ENCODE peak calls at places on chromosomes 2 and 18, in eight cellular contexts. T is naive thymus-derived CD4-positive, alpha-beta T cell; A is AG09319; H is left colon; U is RPMI7951; B is LHCN-M2; F is CD8-positive, alpha-beta memory T cell; K is stimulated activated CD4-positive, alpha-beta T cell treated with anti-CD3 and anti-CD28 coated beads, TNF-alpha, amount 100 ng/mL, for 1 hour. D is an unnamed sample.

GRCh38 chr18:74898965-74899364 is 301.3 kb downstream of the ZNF407 start:
- DNase-seq in A (no peak), H (no peak), K (no peak), U (peak), F (no peak), T (no peak), B (peak), D (no peak)

GRCh38 chr2:39377226-39377939 is 59.7 kb downstream of the MAP4K3 start:
- DNase-seq in A (no peak), T (no peak), B (no peak), F (no peak), K (no peak), U (no peak), H (no peak), D (no peak)

GRCh38 chr18:60684843-60685513 is 312.4 kb upstream of the MC4R start:
- DNase-seq in B (peak), U (peak), F (no peak), T (no peak), K (no peak), H (no peak), A (no peak), D (no peak)

GRCh38 chr18:6724331-6724730 is 5.2 kb upstream of the ARHGAP28 start:
- DNase-seq in H (no peak), B (peak), K (no peak), T (no peak), F (no peak), A (no peak), U (no peak), D (no peak)

GRCh38 chr2:232960862-232961261 is 52.2 kb downstream of the NGEF start:
- DNase-seq in B (no peak), A (no peak), H (no peak), T (no peak), K (no peak), U (peak), F (no peak), D (no peak)

GRCh38 chr2:1010373-1011017 is 59.8 kb downstream of the SNTG2 start:
- DNase-seq in K (no peak), F (no peak), B (no peak), U (peak), H (no peak), A (no peak), T (no peak), D (no peak)

GRCh38 chr18:9474103-9474982 is 970 bp upstream of the RALBP1 start:
- DNase-seq in U (peak), K (no peak), B (peak), H (peak), F (peak), A (peak), T (no peak), D (no peak)

GRCh38 chr2:147161746-147162145 is 683.1 kb upstream of the ACVR2A start:
- DNase-seq in F (no peak), B (no peak), A (no peak), T (no peak), U (no peak), K (no peak), H (no peak), D (no peak)

GRCh38 chr18:44181951-44182350 is 498.7 kb upstream of the SETBP1 start:
- DNase-seq in A (peak), F (no peak), U (peak), K (no peak), H (no peak), T (no peak), B (no peak), D (no peak)

GRCh38 chr2:31236433-31237205 is 2.7 kb downstream of the EHD3 start:
- DNase-seq in U (no peak), K (no peak), H (no peak), F (no peak), T (no peak), A (no peak), B (no peak), D (no peak)

GRCh38 chr2:47187124-47187523 is 32.0 kb upstream of the STPG4 start:
- DNase-seq in F (no peak), B (no peak), K (no peak), U (no peak), A (no peak), H (no peak), T (no peak), D (no peak)

GRCh38 chr2:67039701-67040100 is 357.4 kb upstream of the ETAA1 start:
- DNase-seq in U (no peak), B (no peak), T (no peak), A (no peak), H (no peak), K (no peak), F (no peak), D (no peak)

GRCh38 chr2:220779918-220780317 is 792.2 kb downstream of the EPHA4 start:
- DNase-seq in K (no peak), T (no peak), H (no peak), A (peak), F (no peak), B (peak), U (peak), D (no peak)

GRCh38 chr2:122055541-122055940 is 300.1 kb downstream of the TSN start:
- DNase-seq in T (no peak), B (no peak), F (no peak), U (no peak), A (no peak), H (no peak), K (no peak), D (no peak)

D was measured in T-helper 9 cell.